ENCODE peak calls at places on chromosomes 12 and 14, in six cellular contexts. T is Peyer's patch, U is OCI-LY7, N is cardiac muscle cell, D is fibroblast of the aortic adventitia, M is pancreas. F is an unnamed sample.

GRCh38 chr12:121499929-121500793 is 80.7 kb downstream of the KDM2B start:
- DNase-seq in T (peak), U (peak), N (peak), D (peak), M (peak), F (peak)

GRCh38 chr14:85607571-85608219 is 77.8 kb downstream of the FLRT2 start:
- DNase-seq in T (no peak), U (no peak), N (no peak), D (peak), M (no peak), F (peak)

GRCh38 chr12:80419660-80420059 is 24.4 kb upstream of the PTPRQ start:
- DNase-seq in T (no peak), U (no peak), N (no peak), D (peak), M (no peak), F (no peak)

GRCh38 chr12:46936042-46936441 is 110.2 kb upstream of the SLC38A4 start:
- DNase-seq in T (no peak), U (no peak), N (no peak), D (no peak), M (no peak), F (no peak)

GRCh38 chr12:62950317-62950716 is 15.4 kb upstream of the PPM1H start:
- DNase-seq in T (no peak), U (no peak), N (no peak), D (no peak), M (no peak), F (no peak)

GRCh38 chr12:78331764-78332163 is 501.1 kb downstream of the NAV3 start:
- DNase-seq in T (no peak), U (no peak), N (no peak), D (no peak), M (no peak), F (no peak)

GRCh38 chr12:94481734-94482133 is 22.1 kb upstream of the CEP83 start:
- DNase-seq in T (no peak), U (no peak), N (peak), D (no peak), M (no peak), F (no peak)

GRCh38 chr12:122021822-122022392 is at the start of gene BCL7A:
- DNase-seq in T (peak), U (peak), N (peak), D (peak), M (peak), F (peak)

GRCh38 chr12:109736552-109737108 is 23.0 kb downstream of the FAM222A start:
- DNase-seq in T (peak), U (no peak), N (peak), D (peak), M (peak), F (peak)

GRCh38 chr14:23005861-23006534 is 3.9 kb downstream of the C14orf93 start:
- DNase-seq in T (no peak), U (no peak), N (no peak), D (no peak), M (no peak), F (peak)

GRCh38 chr12:52249041-52249461 is 16.0 kb downstream of the KRT7 start:
- DNase-seq in T (no peak), U (no peak), N (no peak), D (peak), M (peak), F (no peak)

GRCh38 chr12:78210894-78211302 is 380.2 kb downstream of the NAV3 start:
- DNase-seq in T (no peak), U (no peak), N (no peak), D (peak), M (no peak), F (peak)

GRCh38 chr12:54220092-54220557 is 31.3 kb upstream of the SMUG1 start:
- DNase-seq in T (peak), U (peak), N (peak), D (peak), M (peak), F (peak)

GRCh38 chr14:52551696-52552062 is 626 bp downstream of the TXNDC16 start:
- DNase-seq in T (no peak), U (peak), N (peak), D (peak), M (no peak), F (peak)

GRCh38 chr14:99410019-99410418 is 70.6 kb downstream of the SETD3 start:
- DNase-seq in T (no peak), U (no peak), N (no peak), D (no peak), M (no peak), F (no peak)

GRCh38 chr12:105204916-105205315 is 31.1 kb downstream of the APPL2 start:
- DNase-seq in T (no peak), U (no peak), N (no peak), D (peak), M (no peak), F (peak)

GRCh38 chr14:92288994-92289393 is 34.0 kb upstream of the SLC24A4 start:
- DNase-seq in T (no peak), U (no peak), N (no peak), D (no peak), M (no peak), F (no peak)

GRCh38 chr12:6345319-6346071 is 3.6 kb upstream of the TNFRSF1A start:
- DNase-seq in T (peak), U (peak), N (no peak), D (peak), M (no peak), F (peak)

GRCh38 chr12:44640831-44641230 is 235.3 kb downstream of the NELL2 start:
- DNase-seq in T (no peak), U (no peak), N (no peak), D (no peak), M (no peak), F (no peak)

GRCh38 chr12:113339540-113339939 is 4.6 kb upstream of the SLC8B1 start:
- DNase-seq in T (no peak), U (no peak), N (no peak), D (no peak), M (no peak), F (no peak)

GRCh38 chr14:105414456-105415371 is 4.9 kb upstream of the MTA1 start:
- DNase-seq in T (peak), U (no peak), N (peak), D (peak), M (peak), F (peak)

GRCh38 chr14:75262641-75263040 is 16.0 kb upstream of the FOS start:
- DNase-seq in T (no peak), U (no peak), N (no peak), D (no peak), M (no peak), F (no peak)

GRCh38 chr12:122412851-122413433 is 9.5 kb downstream of the CLIP1 start:
- DNase-seq in T (no peak), U (no peak), N (no peak), D (no peak), M (no peak), F (no peak)

GRCh38 chr12:122227341-122227740 is 1.5 kb upstream of the DIABLO start:
- DNase-seq in T (no peak), U (no peak), N (no peak), D (no peak), M (no peak), F (no peak)

GRCh38 chr14:105499256-105500035 is 8.4 kb downstream of the TEDC1 start:
- DNase-seq in T (no peak), U (no peak), N (no peak), D (no peak), M (peak), F (no peak)

GRCh38 chr14:79510659-79511058 is 700.6 kb downstream of the DIO2 start:
- DNase-seq in T (no peak), U (no peak), N (no peak), D (peak), M (no peak), F (peak)

GRCh38 chr14:32611752-32612151 is 282.7 kb downstream of the AKAP6 start:
- DNase-seq in T (no peak), U (no peak), N (no peak), D (peak), M (no peak), F (peak)

GRCh38 chr12:109592195-109592904 is 18.8 kb downstream of the MVK start:
- DNase-seq in T (no peak), U (no peak), N (no peak), D (no peak), M (no peak), F (no peak)

GRCh38 chr12:34292736-34293625 is 270.7 kb downstream of the ALG10 start:
- DNase-seq in T (peak), U (no peak), N (no peak), D (no peak), M (no peak), F (no peak)

GRCh38 chr12:92570056-92570753 is 132.6 kb upstream of the PLEKHG7 start:
- DNase-seq in T (no peak), U (peak), N (peak), D (peak), M (no peak), F (peak)

GRCh38 chr14:92959189-92959531 is 36.2 kb downstream of the CHGA start:
- DNase-seq in T (no peak), U (no peak), N (no peak), D (no peak), M (no peak), F (no peak)

DNA sequence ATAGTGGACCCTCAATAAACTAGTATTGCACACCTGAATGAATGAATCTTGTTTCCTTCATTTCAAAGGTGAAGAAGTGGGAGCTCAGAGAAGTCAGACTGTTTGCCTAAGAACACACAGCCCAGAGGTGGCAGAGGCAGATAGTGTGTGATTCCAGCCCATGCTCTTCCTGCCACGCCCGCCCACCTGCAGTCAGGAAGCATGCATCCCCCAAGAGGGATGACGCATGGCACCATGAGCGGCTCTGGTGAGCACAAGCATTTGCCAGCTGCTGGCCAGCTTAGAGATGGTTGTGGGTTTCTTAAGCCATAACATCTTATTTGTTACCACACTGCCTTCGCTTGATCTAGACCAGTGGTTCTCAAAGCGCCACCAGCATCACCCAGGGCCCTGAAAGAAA is 133.8 kb downstream of the RIMBP2 start:
- DNase-seq in T (no peak), U (no peak), N (no peak), D (no peak), M (no peak), F (no peak)
- TF ChIP-seq CTCF in T (no peak), U (no peak), N (no peak), D (no peak), M (no peak), F (no peak)

DNA sequence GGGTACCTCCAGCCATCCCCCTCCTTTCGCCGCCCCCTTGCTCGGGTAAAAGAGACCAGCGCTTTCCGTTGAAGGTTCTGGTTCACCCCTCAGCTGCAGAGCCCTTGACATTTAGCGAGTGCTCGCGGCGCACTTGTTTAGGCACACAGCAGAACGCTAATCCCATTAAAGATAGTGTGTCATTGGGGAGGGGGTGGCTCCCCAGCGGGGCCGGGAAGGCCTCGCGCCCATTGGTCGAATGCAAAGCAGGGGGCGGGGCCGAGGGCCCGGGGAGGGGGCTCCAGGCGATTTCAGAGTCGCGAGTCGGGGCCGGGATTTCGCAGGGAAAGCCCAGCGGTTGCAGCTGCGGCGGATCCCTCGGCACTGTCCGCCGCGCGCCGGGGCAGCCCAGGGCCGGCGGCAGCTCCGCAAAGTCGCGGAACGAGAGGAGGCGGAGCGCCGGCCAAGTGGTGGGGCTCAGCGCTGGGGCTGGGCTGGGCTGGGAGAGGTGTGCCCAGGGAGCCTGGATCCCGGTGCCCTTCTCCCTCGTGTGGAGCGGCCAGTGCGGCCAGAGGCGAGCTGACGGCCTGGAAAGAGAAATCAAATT is 122.9 kb downstream of the TSPAN9 start:
- DNase-seq in T (peak), U (no peak), N (peak), D (peak), M (peak), F (peak)
- H3K4me3 ChIP-seq in T (peak), U (no peak), N (peak), D (peak), M (peak), F (peak)

GRCh38 chr12:103632554-103633216 is 45.6 kb downstream of the STAB2 start:
- DNase-seq in T (peak), U (peak), N (peak), D (peak), M (peak), F (peak)
- TF ChIP-seq CTCF in T (no peak), U (peak), N (peak), D (peak), M (peak), F (peak)

GRCh38 chr14:20427231-20428009 is 8.5 kb downstream of the KLHL33 start:
- DNase-seq in T (no peak), U (peak), N (no peak), D (peak), M (no peak), F (peak)
- H3K4me3 ChIP-seq in T (no peak), U (peak), N (no peak), D (no peak), M (no peak), F (no peak)

GRCh38 chr14:21098134-21098891 is at the start of gene ZNF219:
- DNase-seq in T (peak), U (peak), N (peak), D (peak), M (peak), F (peak)
- TF ChIP-seq CTCF in T (no peak), U (peak), N (no peak), D (peak), M (no peak), F (no peak)

DNA sequence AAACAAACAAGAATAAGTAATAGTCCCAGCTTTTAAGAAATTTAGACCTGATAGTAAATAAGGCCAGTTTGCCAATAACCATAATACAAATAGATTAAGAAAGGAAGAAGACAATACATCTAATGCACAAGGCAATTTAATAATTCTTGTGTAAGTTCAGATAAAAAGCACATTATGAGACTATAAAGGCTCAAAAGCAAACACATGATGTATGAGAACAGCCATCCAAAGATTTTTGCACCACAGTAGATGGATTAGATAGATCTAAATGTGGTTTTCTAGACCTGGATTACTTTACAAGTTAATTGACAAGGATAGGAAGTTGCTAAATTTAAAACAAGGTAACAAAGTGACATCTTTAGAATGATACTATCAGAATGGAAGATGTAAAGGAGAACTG is 125.4 kb downstream of the PRKD1 start:
- DNase-seq in T (no peak), U (no peak), N (no peak), D (no peak), M (no peak), F (no peak)
- H3K4me3 ChIP-seq in T (no peak), U (no peak), N (no peak), D (no peak), M (no peak), F (no peak)